ENCODE peak calls at places on chromosomes 5 and 9, in five cellular contexts. Y, J, A, C and I are unnamed samples.

GRCh38 chr5:179258001-179258921 is 87.0 kb downstream of the ADAMTS2 start:
- DNase-seq in C (no peak), A (peak), Y (no peak), J (no peak), I (no peak)

GRCh38 chr5:104347119-104347708 is 784.6 kb upstream of the NUDT12 start:
- DNase-seq in A (no peak), J (no peak), C (peak), Y (peak), I (no peak)

GRCh38 chr9:105054488-105054887 is 126.5 kb upstream of the ABCA1 start:
- DNase-seq in Y (no peak), C (peak), J (no peak), A (no peak), I (peak)

GRCh38 chr5:15097552-15097951 is 226.0 kb upstream of the ANKH start:
- DNase-seq in C (no peak), Y (no peak), A (no peak), J (no peak), I (no peak)

GRCh38 chr9:31824860-31825259 is 559.6 kb upstream of the ACO1 start:
- DNase-seq in Y (no peak), A (no peak), C (no peak), J (no peak), I (no peak)

GRCh38 chr5:65674749-65675148 is 47.2 kb downstream of the SGTB start:
- DNase-seq in Y (no peak), C (no peak), J (no peak), A (no peak), I (no peak)

GRCh38 chr5:7251127-7251526 is 144.8 kb upstream of the ADCY2 start:
- DNase-seq in J (peak), C (no peak), A (no peak), Y (no peak), I (no peak)

GRCh38 chr5:38660194-38660668 is 103.8 kb upstream of the LIFR start:
- DNase-seq in J (no peak), Y (no peak), A (no peak), C (peak), I (no peak)

GRCh38 chr5:34959323-34959722 is 30.0 kb downstream of the DNAJC21 start:
- DNase-seq in Y (peak), A (no peak), J (no peak), C (no peak), I (peak)

GRCh38 chr9:95754533-95755420 is 120.7 kb upstream of the ERCC6L2 start:
- DNase-seq in C (no peak), A (no peak), Y (no peak), J (no peak), I (no peak)

GRCh38 chr5:171416160-171417049 is 3.0 kb upstream of the FGF18 start:
- DNase-seq in Y (no peak), A (no peak), J (no peak), C (no peak), I (no peak)

GRCh38 chr9:115945009-115945431 is 208.6 kb upstream of the PAPPA start:
- DNase-seq in Y (no peak), J (no peak), C (peak), A (no peak), I (no peak)

GRCh38 chr9:110659891-110660541 is 8.6 kb upstream of the MUSK start:
- DNase-seq in A (no peak), J (no peak), Y (no peak), C (no peak), I (no peak)

GRCh38 chr9:17723656-17724055 is 144.8 kb downstream of the SH3GL2 start:
- DNase-seq in A (no peak), Y (no peak), J (no peak), C (no peak), I (no peak)
- H3K4me3 ChIP-seq in A (no peak), Y (no peak), J (no peak), C (no peak), I (no peak)

GRCh38 chr5:94941113-94941765 is 322.8 kb downstream of the SLF1 start:
- DNase-seq in A (no peak), J (no peak), C (no peak), Y (no peak), I (no peak)

GRCh38 chr5:94945656-94946055 is 327.2 kb downstream of the SLF1 start:
- DNase-seq in Y (no peak), A (no peak), C (no peak), J (peak), I (no peak)
- H3K4me3 ChIP-seq in Y (no peak), A (no peak), C (no peak), J (no peak), I (no peak)

GRCh38 chr5:116563909-116564308 is 10.7 kb downstream of the SEMA6A start:
- DNase-seq in J (no peak), A (no peak), C (no peak), Y (no peak), I (no peak)

GRCh38 chr5:116564322-116564721 is 10.3 kb downstream of the SEMA6A start:
- DNase-seq in Y (no peak), C (no peak), J (no peak), A (no peak), I (no peak)

GRCh38 chr5:116566251-116566650 is 8.4 kb downstream of the SEMA6A start:
- DNase-seq in C (no peak), Y (no peak), A (no peak), J (no peak), I (no peak)

GRCh38 chr5:116567100-116567499 is 7.5 kb downstream of the SEMA6A start:
- DNase-seq in A (no peak), Y (no peak), J (no peak), C (no peak), I (no peak)

DNA sequence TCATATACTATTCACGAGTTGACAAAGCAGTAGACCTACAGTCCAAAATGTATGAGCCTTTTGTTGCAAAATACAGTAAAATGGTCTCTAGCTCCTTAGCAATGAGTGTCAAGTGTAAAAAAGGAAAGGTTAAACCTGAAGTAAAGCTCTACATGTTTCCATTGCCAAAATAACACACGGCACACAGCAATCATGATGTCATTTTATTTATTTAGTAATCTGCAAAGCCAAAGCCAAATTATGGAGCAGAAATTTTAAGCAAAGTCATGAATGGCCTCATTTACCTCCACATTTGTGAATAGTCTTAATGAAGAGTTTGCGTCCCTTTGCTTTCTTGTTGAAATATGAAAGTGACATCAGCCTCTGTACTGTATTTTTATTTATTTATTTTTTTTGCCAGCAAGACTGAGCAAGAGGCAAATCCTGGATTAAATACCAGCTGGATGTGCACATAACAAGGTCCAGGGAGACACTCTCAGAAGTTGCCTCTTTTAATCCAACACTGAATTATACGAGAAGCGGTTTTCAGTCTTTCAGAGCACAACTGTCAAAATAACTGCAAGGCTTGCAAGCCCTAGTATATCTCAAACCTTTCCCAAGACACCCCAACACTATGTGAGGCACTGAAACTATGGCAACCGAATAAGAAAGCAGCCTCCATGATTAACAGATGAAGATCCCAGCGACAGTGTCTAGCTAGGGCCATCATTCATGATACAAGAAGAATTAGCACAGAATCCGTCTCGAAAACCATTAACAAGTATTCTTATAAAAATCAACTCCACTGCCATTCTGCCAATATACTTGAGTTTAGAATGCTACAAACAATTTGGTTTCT is 9.6 kb downstream of the SEMA6A start:
- DNase-seq in J (no peak), Y (no peak), A (no peak), C (no peak), I (no peak)
- H3K4me3 ChIP-seq in J (no peak), Y (no peak), A (no peak), C (no peak), I (no peak)

GRCh38 chr9:121269030-121269887 is 1.3 kb downstream of the GSN start:
- DNase-seq in Y (no peak), C (no peak), A (peak), J (no peak), I (no peak)

GRCh38 chr9:121267689-121268597 is at the start of gene GSN:
- DNase-seq in A (peak), J (peak), C (peak), Y (peak), I (no peak)

GRCh38 chr9:121268598-121269029 is 652 bp downstream of the GSN start:
- DNase-seq in C (no peak), J (peak), Y (no peak), A (no peak), I (no peak)

GRCh38 chr9:121271368-121272351 is 3.7 kb downstream of the GSN start:
- DNase-seq in C (no peak), A (peak), Y (no peak), J (peak), I (peak)

GRCh38 chr9:121269888-121270254 is 1.9 kb downstream of the GSN start:
- DNase-seq in J (no peak), C (no peak), Y (no peak), A (no peak), I (no peak)
- H3K4me3 ChIP-seq in J (no peak), C (no peak), Y (no peak), A (peak), I (peak)

DNA sequence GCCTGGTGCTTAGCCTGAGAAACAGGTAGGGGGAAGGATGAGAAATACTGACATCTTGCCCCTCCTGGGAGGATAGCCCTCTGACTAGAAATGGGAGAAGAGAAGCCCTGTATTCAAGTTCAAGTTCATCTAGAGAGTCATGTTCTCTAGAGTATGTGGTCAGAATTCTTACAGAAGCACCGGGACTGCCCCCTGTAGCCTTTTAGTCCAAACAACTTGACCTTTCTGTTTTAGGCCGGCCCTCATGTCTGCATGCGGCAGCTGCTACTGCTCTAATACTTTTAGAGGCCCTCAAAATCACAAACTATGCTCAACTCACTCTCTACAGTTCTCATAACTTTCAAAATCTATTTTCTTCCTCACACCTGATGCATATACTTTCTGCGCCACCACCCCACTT is 47.7 kb downstream of the PHAX start:
- DNase-seq in C (no peak), Y (peak), J (no peak), A (no peak), I (no peak)
- H3K4me3 ChIP-seq in C (no peak), Y (no peak), J (no peak), A (no peak), I (no peak)

GRCh38 chr5:154849791-154850201 is 607 bp downstream of the FAXDC2 start:
- DNase-seq in C (no peak), J (peak), Y (no peak), A (no peak), I (peak)

GRCh38 chr5:154844800-154845199 is 5.6 kb downstream of the FAXDC2 start:
- DNase-seq in C (no peak), J (no peak), A (no peak), Y (no peak), I (no peak)

GRCh38 chr5:154851351-154851750 is 948 bp upstream of the FAXDC2 start:
- DNase-seq in J (no peak), A (no peak), Y (no peak), C (no peak), I (no peak)

GRCh38 chr5:154849261-154849660 is 1.1 kb downstream of the FAXDC2 start:
- DNase-seq in A (no peak), J (no peak), Y (no peak), C (no peak), I (no peak)

DNA sequence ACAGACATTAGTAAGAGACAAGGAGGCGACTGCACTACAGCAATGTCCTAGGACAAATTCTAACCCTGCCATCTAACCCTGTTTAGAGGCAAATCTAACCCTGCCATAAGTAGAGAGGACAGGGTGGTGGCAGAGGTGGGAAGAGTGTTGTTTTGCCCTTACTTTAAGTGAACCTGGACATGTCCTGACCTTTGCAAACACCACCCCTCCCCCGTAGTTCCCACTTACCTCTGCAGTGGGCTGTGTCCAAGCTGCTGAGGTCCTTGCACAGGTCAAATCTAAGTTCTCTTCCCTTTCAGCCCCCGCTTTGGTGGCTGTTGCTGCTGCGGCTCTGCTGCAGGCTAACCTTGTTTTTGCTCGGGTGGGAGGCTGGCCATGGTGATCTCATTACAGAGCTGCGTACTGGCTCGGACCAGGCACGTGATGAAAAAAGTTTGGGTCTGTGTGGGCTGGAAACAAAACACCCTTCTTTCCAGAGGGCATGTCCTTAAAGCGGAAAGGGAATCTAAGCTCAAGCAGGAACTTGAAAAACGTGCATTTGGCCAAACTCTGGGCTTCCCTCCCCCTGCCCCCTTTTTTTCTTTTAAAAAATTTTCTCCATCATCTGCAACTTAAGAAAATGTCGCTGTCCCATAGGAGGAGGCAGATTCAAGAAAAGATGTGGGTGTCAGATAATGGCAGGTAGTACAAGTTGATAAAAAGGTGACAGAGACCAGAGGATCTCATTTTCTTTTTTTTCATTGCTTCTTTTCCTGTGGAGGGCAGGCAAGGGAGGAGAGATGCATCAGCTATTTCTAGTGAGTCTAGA is at the start of gene FAXDC2:
- DNase-seq in A (peak), J (peak), Y (no peak), C (no peak), I (peak)
- H3K4me3 ChIP-seq in A (peak), J (no peak), Y (no peak), C (no peak), I (peak)

GRCh38 chr5:67268233-67269011 is 71.8 kb upstream of the CD180 start:
- DNase-seq in Y (no peak), A (peak), J (no peak), C (peak), I (peak)
- H3K4me3 ChIP-seq in Y (no peak), A (peak), J (no peak), C (peak), I (peak)